ENCODE peak calls at places on chromosome 2, in six cellular contexts. One of them, this sample, is unnamed.
A peak's percentile ranks its signal among the peaks of the same experiment; 100 is the strongest.

GRCh38 chr2:96693286-96694200 is 46.3 kb downstream of the LMAN2L start:
- DNase-seq in body of pancreas: no peak
- DNase-seq in kidney epithelial cell: no peak
- DNase-seq in lower lobe of right lung: no peak
- DNase-seq in foreskin fibroblast: no peak
- DNase-seq in prostate gland: no peak
- DNase-seq in this sample: no peak

GRCh38 chr2:236166781-236167296 is 1.3 kb downstream of the GBX2 start:
- DNase-seq in kidney epithelial cell: no peak
- DNase-seq in lower lobe of right lung: no peak
- DNase-seq in body of pancreas: no peak
- DNase-seq in prostate gland: no peak
- DNase-seq in foreskin fibroblast: no peak
- DNase-seq in this sample: no peak

GRCh38 chr2:70941701-70942100 is 6.0 kb downstream of the ATP6V1B1 start:
- DNase-seq in lower lobe of right lung: no peak
- DNase-seq in body of pancreas: no peak
- DNase-seq in prostate gland: no peak
- DNase-seq in foreskin fibroblast: no peak
- DNase-seq in kidney epithelial cell: no peak
- DNase-seq in this sample: no peak

GRCh38 chr2:9102861-9103662 is 99.6 kb upstream of the MBOAT2 start:
- DNase-seq in prostate gland: no peak
- DNase-seq in body of pancreas: no peak
- DNase-seq in foreskin fibroblast: no peak
- DNase-seq in kidney epithelial cell: no peak
- DNase-seq in lower lobe of right lung: no peak
- DNase-seq in this sample: no peak

GRCh38 chr2:9800975-9801723 is 42.1 kb upstream of the TAF1B start:
- DNase-seq in lower lobe of right lung: peak; percentile 88
- DNase-seq in foreskin fibroblast: no peak
- DNase-seq in prostate gland: peak; percentile 88
- DNase-seq in body of pancreas: peak; percentile 41
- DNase-seq in kidney epithelial cell: no peak
- DNase-seq in this sample: no peak

GRCh38 chr2:26772064-26773001 is 8.2 kb downstream of the SLC35F6 start:
- DNase-seq in body of pancreas: peak; percentile 95
- DNase-seq in prostate gland: peak; percentile 95
- DNase-seq in kidney epithelial cell: no peak
- DNase-seq in foreskin fibroblast: peak; percentile 85
- DNase-seq in lower lobe of right lung: peak; percentile 91
- DNase-seq in this sample: no peak

GRCh38 chr2:110211938-110212858 is at the start of gene MTLN:
- DNase-seq in foreskin fibroblast: peak; percentile 68
- DNase-seq in body of pancreas: peak; percentile 59
- DNase-seq in kidney epithelial cell: no peak
- DNase-seq in prostate gland: peak; percentile 52
- DNase-seq in lower lobe of right lung: peak; percentile 79
- DNase-seq in this sample: peak; percentile 78

GRCh38 chr2:30949435-30949834 is 142.2 kb upstream of the CAPN13 start:
- DNase-seq in lower lobe of right lung: no peak
- DNase-seq in foreskin fibroblast: peak; percentile 33
- DNase-seq in kidney epithelial cell: no peak
- DNase-seq in prostate gland: no peak
- DNase-seq in body of pancreas: no peak
- DNase-seq in this sample: no peak

GRCh38 chr2:219565130-219566080 is 5.9 kb downstream of the OBSL1 start:
- DNase-seq in body of pancreas: no peak
- DNase-seq in kidney epithelial cell: no peak
- DNase-seq in foreskin fibroblast: no peak
- DNase-seq in prostate gland: no peak
- DNase-seq in lower lobe of right lung: no peak
- DNase-seq in this sample: no peak

GRCh38 chr2:63735263-63735662 is 106.4 kb upstream of the UGP2 start:
- DNase-seq in prostate gland: no peak
- DNase-seq in foreskin fibroblast: peak; percentile 70
- DNase-seq in lower lobe of right lung: no peak
- DNase-seq in kidney epithelial cell: no peak
- DNase-seq in body of pancreas: no peak
- DNase-seq in this sample: no peak

GRCh38 chr2:144096531-144096930 is 423.4 kb downstream of the ZEB2 start:
- DNase-seq in body of pancreas: no peak
- DNase-seq in kidney epithelial cell: no peak
- DNase-seq in foreskin fibroblast: peak; percentile 45
- DNase-seq in lower lobe of right lung: no peak
- DNase-seq in prostate gland: no peak
- DNase-seq in this sample: no peak

GRCh38 chr2:164954186-164954585 is 1.1 kb downstream of the SLC38A11 start:
- DNase-seq in kidney epithelial cell: no peak
- DNase-seq in body of pancreas: no peak
- DNase-seq in foreskin fibroblast: no peak
- DNase-seq in prostate gland: no peak
- DNase-seq in lower lobe of right lung: no peak
- DNase-seq in this sample: no peak

GRCh38 chr2:59449264-59449663 is 1104.2 kb downstream of the BCL11A start:
- DNase-seq in lower lobe of right lung: no peak
- DNase-seq in kidney epithelial cell: no peak
- DNase-seq in foreskin fibroblast: no peak
- DNase-seq in prostate gland: peak; percentile 32
- DNase-seq in body of pancreas: peak; percentile 40
- DNase-seq in this sample: no peak

GRCh38 chr2:121076885-121077549 is 208.0 kb downstream of the TFCP2L1 start:
- DNase-seq in kidney epithelial cell: no peak
- DNase-seq in foreskin fibroblast: no peak
- DNase-seq in prostate gland: peak; percentile 46
- DNase-seq in body of pancreas: peak; percentile 71
- DNase-seq in lower lobe of right lung: peak; percentile 86
- DNase-seq in this sample: peak; percentile 72

GRCh38 chr2:176079851-176080539 is 3.8 kb downstream of the EVX2 start:
- DNase-seq in kidney epithelial cell: no peak
- DNase-seq in body of pancreas: no peak
- DNase-seq in prostate gland: no peak
- DNase-seq in lower lobe of right lung: no peak
- DNase-seq in foreskin fibroblast: peak; percentile 70
- DNase-seq in this sample: no peak

GRCh38 chr2:224401641-224402342 is at the start of gene FAM124B:
- DNase-seq in foreskin fibroblast: peak; percentile 45
- DNase-seq in lower lobe of right lung: peak; percentile 66
- DNase-seq in kidney epithelial cell: no peak
- DNase-seq in body of pancreas: peak; percentile 60
- DNase-seq in prostate gland: no peak
- DNase-seq in this sample: no peak

GRCh38 chr2:73085691-73086090 is 14.2 kb upstream of the SFXN5 start:
- DNase-seq in kidney epithelial cell: no peak
- DNase-seq in lower lobe of right lung: peak; percentile 91
- DNase-seq in prostate gland: peak; percentile 78
- DNase-seq in foreskin fibroblast: peak; percentile 57
- DNase-seq in body of pancreas: peak; percentile 88
- DNase-seq in this sample: peak; percentile 77

GRCh38 chr2:77521931-77522470 is at the start of gene LRRTM4:
- DNase-seq in foreskin fibroblast: no peak
- DNase-seq in prostate gland: no peak
- DNase-seq in lower lobe of right lung: no peak
- DNase-seq in body of pancreas: no peak
- DNase-seq in kidney epithelial cell: no peak
- DNase-seq in this sample: no peak
- TF ChIP-seq CTCF in foreskin fibroblast: no peak
- TF ChIP-seq CTCF in prostate gland: no peak
- TF ChIP-seq CTCF in lower lobe of right lung: no peak
- TF ChIP-seq CTCF in body of pancreas: no peak
- TF ChIP-seq CTCF in kidney epithelial cell: no peak
- TF ChIP-seq CTCF in this sample: no peak

GRCh38 chr2:178923546-178923945 is 116.3 kb upstream of the TTN start:
- DNase-seq in kidney epithelial cell: no peak
- DNase-seq in prostate gland: no peak
- DNase-seq in body of pancreas: no peak
- DNase-seq in lower lobe of right lung: no peak
- DNase-seq in foreskin fibroblast: no peak
- DNase-seq in this sample: no peak

GRCh38 chr2:178927173-178927572 is 120.0 kb upstream of the TTN start:
- DNase-seq in body of pancreas: no peak
- DNase-seq in lower lobe of right lung: no peak
- DNase-seq in prostate gland: no peak
- DNase-seq in foreskin fibroblast: no peak
- DNase-seq in kidney epithelial cell: no peak
- DNase-seq in this sample: no peak

GRCh38 chr2:178924817-178925216 is 117.6 kb upstream of the TTN start:
- DNase-seq in lower lobe of right lung: no peak
- DNase-seq in foreskin fibroblast: no peak
- DNase-seq in kidney epithelial cell: no peak
- DNase-seq in prostate gland: no peak
- DNase-seq in body of pancreas: no peak
- DNase-seq in this sample: no peak

DNA sequence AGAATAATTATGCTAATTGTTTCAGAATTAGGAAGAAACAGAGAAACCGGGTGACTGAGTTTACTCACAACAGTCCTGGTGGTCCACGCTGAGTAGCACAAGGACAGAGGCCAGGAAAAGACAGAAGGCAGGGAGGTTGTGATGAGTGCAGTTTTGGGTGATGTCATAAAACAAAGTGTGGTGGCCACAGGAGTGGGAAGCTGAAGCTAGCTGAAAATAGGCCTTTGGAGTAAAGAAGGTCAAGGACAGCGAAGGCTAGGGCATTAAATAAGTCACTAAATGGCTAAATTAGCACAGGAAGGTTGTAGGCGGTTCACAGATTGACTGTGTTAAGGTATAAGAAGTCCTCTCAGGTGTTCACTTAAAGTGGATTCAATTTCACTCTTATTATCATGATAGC is 120.9 kb upstream of the TTN start:
- DNase-seq in prostate gland: no peak
- DNase-seq in foreskin fibroblast: no peak
- DNase-seq in kidney epithelial cell: no peak
- DNase-seq in lower lobe of right lung: no peak
- DNase-seq in body of pancreas: no peak
- DNase-seq in this sample: no peak
- H3K4me3 ChIP-seq in prostate gland: no peak overlapping the region
- H3K4me3 ChIP-seq in foreskin fibroblast: no peak overlapping the region
- H3K4me3 ChIP-seq in kidney epithelial cell: no peak overlapping the region
- H3K4me3 ChIP-seq in lower lobe of right lung: no peak overlapping the region
- H3K4me3 ChIP-seq in body of pancreas: no peak overlapping the region
- H3K4me3 ChIP-seq in this sample: no peak overlapping the region

GRCh38 chr2:67585400-67585799 is 188.3 kb downstream of the ETAA1 start:
- DNase-seq in lower lobe of right lung: no peak
- DNase-seq in foreskin fibroblast: no peak
- DNase-seq in kidney epithelial cell: no peak
- DNase-seq in prostate gland: no peak
- DNase-seq in body of pancreas: no peak
- DNase-seq in this sample: no peak

GRCh38 chr2:67583185-67583584 is 186.1 kb downstream of the ETAA1 start:
- DNase-seq in body of pancreas: no peak
- DNase-seq in foreskin fibroblast: no peak
- DNase-seq in prostate gland: no peak
- DNase-seq in kidney epithelial cell: no peak
- DNase-seq in lower lobe of right lung: no peak
- DNase-seq in this sample: no peak

GRCh38 chr2:67579791-67580190 is 182.7 kb downstream of the ETAA1 start:
- DNase-seq in foreskin fibroblast: no peak
- DNase-seq in body of pancreas: no peak
- DNase-seq in prostate gland: no peak
- DNase-seq in lower lobe of right lung: no peak
- DNase-seq in kidney epithelial cell: no peak
- DNase-seq in this sample: no peak

GRCh38 chr2:67579207-67579606 is 182.1 kb downstream of the ETAA1 start:
- DNase-seq in foreskin fibroblast: no peak
- DNase-seq in kidney epithelial cell: no peak
- DNase-seq in body of pancreas: no peak
- DNase-seq in prostate gland: no peak
- DNase-seq in lower lobe of right lung: no peak
- DNase-seq in this sample: no peak

DNA sequence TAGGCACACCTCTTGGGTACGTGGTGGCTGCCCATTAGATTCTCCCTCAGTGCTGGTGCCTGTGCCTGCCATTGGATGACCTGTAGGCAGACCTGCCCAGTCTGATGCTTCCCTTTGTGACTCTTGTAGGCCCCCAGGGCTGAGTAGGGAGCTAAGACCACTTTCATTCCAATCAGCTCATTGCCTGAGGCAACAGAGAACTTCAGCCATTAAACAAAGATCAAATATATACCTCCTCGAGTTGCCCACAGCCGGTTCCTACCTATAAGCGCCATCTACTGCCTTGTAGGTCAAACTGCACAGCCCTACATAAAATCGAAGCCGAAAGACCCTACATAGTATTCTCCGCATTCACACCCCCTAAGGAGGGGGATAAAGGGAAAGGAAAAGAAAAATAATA is 184.6 kb downstream of the ETAA1 start:
- DNase-seq in foreskin fibroblast: no peak
- DNase-seq in lower lobe of right lung: no peak
- DNase-seq in kidney epithelial cell: no peak
- DNase-seq in prostate gland: no peak
- DNase-seq in body of pancreas: no peak
- DNase-seq in this sample: no peak
- TF ChIP-seq CTCF in foreskin fibroblast: peak; percentile 4
- TF ChIP-seq CTCF in lower lobe of right lung: no peak
- TF ChIP-seq CTCF in kidney epithelial cell: peak; percentile 19
- TF ChIP-seq CTCF in prostate gland: no peak
- TF ChIP-seq CTCF in body of pancreas: no peak
- TF ChIP-seq CTCF in this sample: peak; percentile 38

GRCh38 chr2:69695850-69696216 is 46.1 kb upstream of the ANXA4 start:
- DNase-seq in foreskin fibroblast: no peak
- DNase-seq in prostate gland: no peak
- DNase-seq in lower lobe of right lung: no peak
- DNase-seq in kidney epithelial cell: no peak
- DNase-seq in body of pancreas: no peak
- DNase-seq in this sample: no peak

GRCh38 chr2:69700381-69700780 is 41.6 kb upstream of the ANXA4 start:
- DNase-seq in kidney epithelial cell: no peak
- DNase-seq in body of pancreas: no peak
- DNase-seq in foreskin fibroblast: no peak
- DNase-seq in prostate gland: no peak
- DNase-seq in lower lobe of right lung: no peak
- DNase-seq in this sample: no peak

GRCh38 chr2:69703189-69703588 is 38.7 kb upstream of the ANXA4 start:
- DNase-seq in lower lobe of right lung: no peak
- DNase-seq in foreskin fibroblast: no peak
- DNase-seq in kidney epithelial cell: no peak
- DNase-seq in body of pancreas: no peak
- DNase-seq in prostate gland: no peak
- DNase-seq in this sample: no peak

GRCh38 chr2:69704446-69704845 is 37.5 kb upstream of the ANXA4 start:
- DNase-seq in kidney epithelial cell: no peak
- DNase-seq in foreskin fibroblast: no peak
- DNase-seq in lower lobe of right lung: no peak
- DNase-seq in body of pancreas: no peak
- DNase-seq in prostate gland: peak; percentile 58
- DNase-seq in this sample: peak; percentile 3

GRCh38 chr2:69701100-69701945 is 40.6 kb upstream of the ANXA4 start:
- DNase-seq in kidney epithelial cell: no peak
- DNase-seq in prostate gland: no peak
- DNase-seq in foreskin fibroblast: no peak
- DNase-seq in lower lobe of right lung: no peak
- DNase-seq in body of pancreas: no peak
- DNase-seq in this sample: no peak
- H3K4me3 ChIP-seq in kidney epithelial cell: no peak overlapping the region
- H3K4me3 ChIP-seq in prostate gland: no peak overlapping the region
- H3K4me3 ChIP-seq in foreskin fibroblast: no peak overlapping the region
- H3K4me3 ChIP-seq in lower lobe of right lung: no peak overlapping the region
- H3K4me3 ChIP-seq in body of pancreas: no peak overlapping the region
- H3K4me3 ChIP-seq in this sample: no peak overlapping the region